ENCODE peak calls at places on chromosomes 7 and 10, in five cellular contexts. One of them, this sample, is unnamed.
A peak's percentile ranks its signal among the peaks of the same experiment; 100 is the strongest.

GRCh38 chr10:47233631-47234030 is 66.4 kb upstream of the GDF10 start:
- DNase-seq in WTC11: no peak
- DNase-seq in HepG2: no peak
- DNase-seq in H1: no peak
- DNase-seq in K562: no peak
- DNase-seq in this sample: no peak

GRCh38 chr7:50393547-50394252 is 56.5 kb downstream of the FIGNL1 start:
- DNase-seq in WTC11: no peak
- DNase-seq in HepG2: no peak
- DNase-seq in H1: no peak
- DNase-seq in K562: peak; percentile 18
- DNase-seq in this sample: no peak

GRCh38 chr7:157816526-157817250 is 479.9 kb downstream of the DNAJB6 start:
- DNase-seq in WTC11: no peak
- DNase-seq in HepG2: no peak
- DNase-seq in H1: no peak
- DNase-seq in K562: no peak
- DNase-seq in this sample: no peak

GRCh38 chr10:5533098-5533731 is 8.5 kb downstream of the CALML3 start:
- DNase-seq in WTC11: peak; percentile 15
- DNase-seq in HepG2: no peak
- DNase-seq in H1: no peak
- DNase-seq in K562: no peak
- DNase-seq in this sample: no peak

GRCh38 chr10:36280396-36280795 is 638.3 kb upstream of the FZD8 start:
- DNase-seq in WTC11: no peak
- DNase-seq in HepG2: no peak
- DNase-seq in H1: no peak
- DNase-seq in K562: no peak
- DNase-seq in this sample: no peak

GRCh38 chr10:74932648-74933047 is 106.2 kb downstream of the KAT6B start:
- DNase-seq in WTC11: no peak
- DNase-seq in HepG2: no peak
- DNase-seq in H1: no peak
- DNase-seq in K562: no peak
- DNase-seq in this sample: no peak

GRCh38 chr10:59375990-59376389 is 13.6 kb upstream of the FAM13C start:
- DNase-seq in WTC11: no peak
- DNase-seq in HepG2: no peak
- DNase-seq in H1: no peak
- DNase-seq in K562: no peak
- DNase-seq in this sample: no peak

GRCh38 chr10:43706166-43706565 is 57.5 kb upstream of the ZNF32 start:
- DNase-seq in WTC11: no peak
- DNase-seq in HepG2: no peak
- DNase-seq in H1: no peak
- DNase-seq in K562: no peak
- DNase-seq in this sample: no peak

GRCh38 chr10:75952093-75952492 is 520.7 kb downstream of the LRMDA start:
- DNase-seq in WTC11: no peak
- DNase-seq in HepG2: no peak
- DNase-seq in H1: no peak
- DNase-seq in K562: no peak
- DNase-seq in this sample: no peak

GRCh38 chr10:109277456-109277855 is 645.9 kb downstream of the XPNPEP1 start:
- DNase-seq in WTC11: no peak
- DNase-seq in HepG2: no peak
- DNase-seq in H1: no peak
- DNase-seq in K562: no peak
- DNase-seq in this sample: no peak

GRCh38 chr10:509361-510102 is 179.9 kb downstream of the DIP2C start:
- DNase-seq in WTC11: no peak
- DNase-seq in HepG2: no peak
- DNase-seq in H1: no peak
- DNase-seq in K562: no peak
- DNase-seq in this sample: no peak

GRCh38 chr7:151697942-151698341 is 178.2 kb upstream of the RHEB start:
- DNase-seq in WTC11: no peak
- DNase-seq in HepG2: no peak
- DNase-seq in H1: no peak
- DNase-seq in K562: no peak
- DNase-seq in this sample: no peak

GRCh38 chr7:159078193-159078910 is 66.3 kb downstream of the VIPR2 start:
- DNase-seq in WTC11: no peak
- DNase-seq in HepG2: no peak
- DNase-seq in H1: no peak
- DNase-seq in K562: no peak
- DNase-seq in this sample: no peak

GRCh38 chr7:85104432-85105205 is 82.2 kb downstream of the SEMA3D start:
- DNase-seq in WTC11: no peak
- DNase-seq in HepG2: no peak
- DNase-seq in H1: no peak
- DNase-seq in K562: no peak
- DNase-seq in this sample: no peak

GRCh38 chr7:11177793-11178192 is 204.1 kb downstream of the PHF14 start:
- DNase-seq in WTC11: no peak
- DNase-seq in HepG2: no peak
- DNase-seq in H1: no peak
- DNase-seq in K562: no peak
- DNase-seq in this sample: no peak

GRCh38 chr7:41621953-41622831 is 80.7 kb downstream of the INHBA start:
- DNase-seq in WTC11: no peak
- DNase-seq in HepG2: no peak
- DNase-seq in H1: no peak
- DNase-seq in K562: no peak
- DNase-seq in this sample: no peak

GRCh38 chr10:3895045-3895609 is 110.1 kb upstream of the KLF6 start:
- DNase-seq in WTC11: no peak
- DNase-seq in HepG2: no peak
- DNase-seq in H1: no peak
- DNase-seq in K562: no peak
- DNase-seq in this sample: no peak

GRCh38 chr7:124762611-124763143 is 2.9 kb downstream of the GPR37 start:
- DNase-seq in WTC11: no peak
- DNase-seq in HepG2: peak; percentile 76
- DNase-seq in H1: no peak
- DNase-seq in K562: no peak
- DNase-seq in this sample: no peak

GRCh38 chr7:136086712-136087111 is 109.6 kb upstream of the MTPN start:
- DNase-seq in WTC11: peak; percentile 23
- DNase-seq in HepG2: peak; percentile 53
- DNase-seq in H1: peak; percentile 62
- DNase-seq in K562: peak; percentile 44
- DNase-seq in this sample: peak; percentile 30

GRCh38 chr10:116850058-116850611 is 836 bp downstream of the ENO4 start:
- DNase-seq in WTC11: no peak
- DNase-seq in HepG2: no peak
- DNase-seq in H1: no peak
- DNase-seq in K562: no peak
- DNase-seq in this sample: no peak

GRCh38 chr10:17693009-17693408 is 49.1 kb downstream of the STAM start:
- DNase-seq in WTC11: no peak
- DNase-seq in HepG2: no peak
- DNase-seq in H1: no peak
- DNase-seq in K562: no peak
- DNase-seq in this sample: no peak

GRCh38 chr10:118210276-118210675 is 131.8 kb downstream of the FAM204A start:
- DNase-seq in WTC11: no peak
- DNase-seq in HepG2: no peak
- DNase-seq in H1: no peak
- DNase-seq in K562: no peak
- DNase-seq in this sample: no peak
- TF ChIP-seq ATF2 in WTC11: no peak
- TF ChIP-seq ATF2 in HepG2: no peak
- TF ChIP-seq ATF2 in H1: no peak
- TF ChIP-seq ATF2 in K562: no peak
- TF ChIP-seq ATF2 in this sample: no peak

DNA sequence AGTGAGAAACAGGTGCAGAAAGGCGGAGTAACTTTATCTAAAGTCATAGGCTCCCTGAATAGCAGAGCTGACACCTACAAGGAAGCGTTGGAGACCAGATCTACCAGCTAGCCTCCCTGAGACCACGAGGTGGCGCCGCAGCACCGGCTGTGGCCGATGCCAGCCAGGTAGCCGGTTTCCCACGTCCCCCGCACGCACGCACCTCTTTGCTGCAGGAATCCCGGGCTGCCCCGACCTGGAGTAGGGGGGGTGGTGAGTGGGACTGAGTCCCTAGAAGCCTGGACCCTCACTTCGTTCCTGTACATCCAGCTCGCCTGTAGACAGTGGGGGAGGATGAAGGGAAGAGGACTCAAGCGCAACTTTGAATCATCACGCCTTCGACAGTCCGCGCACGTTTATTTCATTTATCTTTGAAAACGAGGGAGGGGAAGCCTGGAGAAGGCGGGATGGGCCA is 3.7 kb downstream of the ELOVL3 start:
- DNase-seq in WTC11: peak; percentile 91
- DNase-seq in HepG2: peak; percentile 56
- DNase-seq in H1: no peak
- DNase-seq in K562: peak; percentile 62
- DNase-seq in this sample: peak; percentile 33
- TF ChIP-seq ATF2 in WTC11: no peak
- TF ChIP-seq ATF2 in HepG2: no peak
- TF ChIP-seq ATF2 in H1: no peak
- TF ChIP-seq ATF2 in K562: no peak
- TF ChIP-seq ATF2 in this sample: no peak

GRCh38 chr10:49109669-49110335 is 5.5 kb downstream of the VSTM4 start:
- DNase-seq in WTC11: no peak
- DNase-seq in HepG2: no peak
- DNase-seq in H1: no peak
- DNase-seq in K562: no peak
- DNase-seq in this sample: no peak
- TF ChIP-seq ATF2 in WTC11: no peak
- TF ChIP-seq ATF2 in HepG2: no peak
- TF ChIP-seq ATF2 in H1: no peak
- TF ChIP-seq ATF2 in K562: no peak
- TF ChIP-seq ATF2 in this sample: no peak

GRCh38 chr7:150451833-150452431 is 1.5 kb downstream of the GIMAP8 start:
- DNase-seq in WTC11: no peak
- DNase-seq in HepG2: no peak
- DNase-seq in H1: no peak
- DNase-seq in K562: no peak
- DNase-seq in this sample: no peak

GRCh38 chr7:150449206-150449956 is 1.0 kb upstream of the GIMAP8 start:
- DNase-seq in WTC11: no peak
- DNase-seq in HepG2: no peak
- DNase-seq in H1: no peak
- DNase-seq in K562: peak; percentile 12
- DNase-seq in this sample: no peak

GRCh38 chr7:150448789-150449147 is 1.7 kb upstream of the GIMAP8 start:
- DNase-seq in WTC11: peak; percentile 84
- DNase-seq in HepG2: peak; percentile 23
- DNase-seq in H1: peak; percentile 47
- DNase-seq in K562: peak; percentile 95
- DNase-seq in this sample: no peak

GRCh38 chr7:150451097-150451793 is 815 bp downstream of the GIMAP8 start:
- DNase-seq in WTC11: no peak
- DNase-seq in HepG2: no peak
- DNase-seq in H1: no peak
- DNase-seq in K562: no peak
- DNase-seq in this sample: peak; percentile 79

DNA sequence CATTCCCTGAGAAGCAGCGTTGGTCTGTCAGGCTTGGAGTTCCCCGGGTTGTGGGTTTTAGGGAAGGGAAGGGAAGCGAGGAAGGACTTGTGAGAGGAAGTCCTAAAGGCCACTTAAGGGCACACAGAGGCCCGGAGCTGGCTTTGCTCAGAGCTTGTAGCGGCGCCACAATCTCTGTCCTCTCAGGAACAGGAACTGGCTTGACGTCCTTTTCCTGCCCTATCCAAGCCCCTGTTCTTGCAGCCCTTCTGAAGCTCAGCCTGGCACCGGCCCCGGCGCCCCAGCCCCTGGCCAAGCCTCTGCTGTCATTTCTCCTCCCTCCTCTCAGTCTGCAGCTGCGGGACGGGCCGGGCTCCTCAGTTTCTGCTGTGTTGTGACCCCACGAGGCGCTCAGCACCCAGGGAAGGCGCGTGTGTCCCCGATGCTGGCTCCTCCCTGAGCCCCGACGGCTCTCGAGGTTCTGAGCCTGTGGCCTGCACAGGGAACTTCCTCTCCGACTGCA is at the start of gene GIMAP8:
- DNase-seq in WTC11: no peak
- DNase-seq in HepG2: no peak
- DNase-seq in H1: no peak
- DNase-seq in K562: peak; percentile 8
- DNase-seq in this sample: no peak
- TF ChIP-seq ATF2 in WTC11: no peak
- TF ChIP-seq ATF2 in HepG2: no peak
- TF ChIP-seq ATF2 in H1: no peak
- TF ChIP-seq ATF2 in K562: no peak
- TF ChIP-seq ATF2 in this sample: no peak

DNA sequence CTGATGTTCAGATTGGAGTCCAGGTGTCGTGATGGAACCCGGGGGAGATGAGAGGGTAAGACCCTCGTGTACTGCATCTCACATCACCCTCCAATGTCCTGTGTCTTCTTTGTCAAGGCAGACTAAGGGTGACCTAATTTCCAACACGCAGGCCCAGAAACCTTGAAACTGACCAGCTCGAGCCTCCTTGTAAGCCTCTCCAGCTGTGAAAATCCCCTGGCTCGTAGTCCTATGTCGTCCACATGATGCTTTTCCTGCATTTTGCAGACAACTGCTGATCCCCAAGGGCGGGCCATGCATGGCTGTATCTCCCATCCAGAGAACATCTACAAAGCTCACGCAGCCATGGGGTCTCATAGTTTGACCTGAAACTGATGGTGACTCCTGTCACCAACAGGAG is 220.1 kb downstream of the ARHGAP12 start:
- DNase-seq in WTC11: no peak
- DNase-seq in HepG2: no peak
- DNase-seq in H1: no peak
- DNase-seq in K562: no peak
- DNase-seq in this sample: no peak
- TF ChIP-seq ATF2 in WTC11: no peak
- TF ChIP-seq ATF2 in HepG2: no peak
- TF ChIP-seq ATF2 in H1: no peak
- TF ChIP-seq ATF2 in K562: no peak
- TF ChIP-seq ATF2 in this sample: no peak

GRCh38 chr7:133020501-133020900 is 61.4 kb downstream of the CHCHD3 start:
- DNase-seq in WTC11: no peak
- DNase-seq in HepG2: no peak
- DNase-seq in H1: no peak
- DNase-seq in K562: no peak
- DNase-seq in this sample: no peak
- TF ChIP-seq ATF2 in WTC11: no peak
- TF ChIP-seq ATF2 in HepG2: no peak
- TF ChIP-seq ATF2 in H1: no peak
- TF ChIP-seq ATF2 in K562: no peak
- TF ChIP-seq ATF2 in this sample: no peak

GRCh38 chr7:44400033-44400511 is 74.7 kb upstream of the CAMK2B start:
- DNase-seq in WTC11: no peak
- DNase-seq in HepG2: no peak
- DNase-seq in H1: no peak
- DNase-seq in K562: no peak
- DNase-seq in this sample: no peak
- TF ChIP-seq ATF2 in WTC11: no peak
- TF ChIP-seq ATF2 in HepG2: no peak
- TF ChIP-seq ATF2 in H1: no peak
- TF ChIP-seq ATF2 in K562: no peak
- TF ChIP-seq ATF2 in this sample: no peak